ENCODE peak calls at places on chromosomes 6 and 20, in nine cellular contexts. R, M, Q, B, K, V, L, X and A are unnamed samples.

GRCh38 chr20:10228330-10228729 is 9.7 kb downstream of the SNAP25 start:
- DNase-seq in K (no peak), B (no peak), L (no peak), X (no peak), M (no peak), R (no peak), Q (no peak), V (no peak), A (no peak)

GRCh38 chr20:43744121-43744520 is 17.3 kb upstream of the GTSF1L start:
- DNase-seq in Q (no peak), R (peak; percentile 28), V (peak; percentile 72), L (no peak), K (no peak), X (no peak), B (no peak), M (no peak), A (no peak)

GRCh38 chr6:131949909-131950766 is 1.0 kb downstream of the CCN2 start:
- DNase-seq in K (peak; percentile 93), B (peak; percentile 18), L (peak; percentile 55), Q (no peak), X (peak; percentile 69), V (peak; percentile 92), M (peak; percentile 91), R (peak; percentile 91), A (no peak)

GRCh38 chr6:105591053-105591452 is 188.2 kb upstream of the PREP start:
- DNase-seq in K (peak; percentile 81), M (no peak), Q (no peak), X (no peak), B (no peak), V (peak; percentile 57), R (peak; percentile 71), L (no peak), A (no peak)

GRCh38 chr6:12890171-12890790 is 173.7 kb downstream of the PHACTR1 start:
- DNase-seq in M (no peak), Q (no peak), V (no peak), X (no peak), L (peak; percentile 3), R (no peak), K (no peak), B (no peak), A (no peak)

GRCh38 chr6:42451146-42451594 is 556 bp downstream of the TRERF1 start:
- DNase-seq in L (peak; percentile 15), R (no peak), M (no peak), X (no peak), B (no peak), V (no peak), K (no peak), Q (no peak), A (no peak)

GRCh38 chr6:122770835-122771601 is 8.5 kb upstream of the FABP7 start:
- DNase-seq in B (no peak), V (no peak), X (no peak), R (no peak), K (no peak), M (peak; percentile 34), Q (no peak), L (no peak), A (no peak)

GRCh38 chr6:10080561-10080960 is 334.3 kb downstream of the TFAP2A start:
- DNase-seq in L (no peak), K (no peak), X (no peak), V (no peak), B (no peak), R (no peak), M (no peak), Q (no peak), A (no peak)

GRCh38 chr6:150026976-150027805 is 1.9 kb upstream of the RAET1L start:
- DNase-seq in B (no peak), V (no peak), K (no peak), M (no peak), Q (no peak), L (no peak), R (no peak), X (no peak), A (no peak)

GRCh38 chr6:44661221-44661609 is 273.7 kb downstream of the CDC5L start:
- DNase-seq in B (no peak), M (no peak), K (no peak), R (peak; percentile 95), X (no peak), L (no peak), Q (no peak), V (no peak), A (no peak)

GRCh38 chr6:19478992-19479391 is 358.2 kb upstream of the ID4 start:
- DNase-seq in B (no peak), M (no peak), V (peak; percentile 11), Q (no peak), L (no peak), X (no peak), R (peak; percentile 78), K (peak; percentile 23), A (no peak)

GRCh38 chr6:141388666-141389065 is 744.1 kb upstream of the GJE1 start:
- DNase-seq in R (no peak), B (no peak), Q (no peak), V (no peak), M (no peak), L (no peak), X (no peak), K (no peak), A (no peak)

GRCh38 chr20:4472906-4473305 is 248.8 kb upstream of the PRND start:
- DNase-seq in B (no peak), M (no peak), V (no peak), X (no peak), K (no peak), R (peak; percentile 20), Q (no peak), L (no peak), A (no peak)

GRCh38 chr20:13117200-13117599 is 103.9 kb upstream of the ISM1 start:
- DNase-seq in K (no peak), V (no peak), X (no peak), L (no peak), Q (no peak), R (no peak), M (no peak), B (no peak), A (no peak)

GRCh38 chr6:111764238-111765182 is 108.7 kb downstream of the FYN start:
- DNase-seq in Q (peak; percentile 65), K (no peak), X (no peak), M (peak; percentile 56), L (no peak), R (peak; percentile 65), B (no peak), V (no peak), A (peak; percentile 53)

GRCh38 chr6:18501313-18502013 is 114.3 kb downstream of the RNF144B start:
- DNase-seq in L (no peak), K (peak; percentile 81), B (peak; percentile 31), M (no peak), R (peak; percentile 56), Q (no peak), V (peak; percentile 91), X (no peak), A (no peak)

GRCh38 chr20:23995905-23996666 is 7.5 kb upstream of the GGTLC1 start:
- DNase-seq in Q (peak; percentile 45), K (peak; percentile 12), L (peak; percentile 24), V (peak; percentile 24), M (peak; percentile 56), X (peak; percentile 30), B (no peak), R (peak; percentile 4), A (no peak)

GRCh38 chr20:834151-834747 is 734 bp downstream of the FAM110A start:
- DNase-seq in R (no peak), Q (no peak), V (no peak), L (peak; percentile 20), K (no peak), X (no peak), B (no peak), M (peak; percentile 31), A (no peak)

GRCh38 chr6:34544776-34545471 is 11.2 kb downstream of the SPDEF start:
- DNase-seq in K (no peak), B (no peak), Q (no peak), L (no peak), X (no peak), M (no peak), R (no peak), V (no peak), A (no peak)

GRCh38 chr6:27617046-27617687 is 144.3 kb upstream of the ZNF184 start:
- DNase-seq in L (peak; percentile 52), M (peak; percentile 51), B (no peak), K (peak; percentile 49), X (no peak), Q (no peak), R (peak; percentile 25), V (no peak), A (no peak)

DNA sequence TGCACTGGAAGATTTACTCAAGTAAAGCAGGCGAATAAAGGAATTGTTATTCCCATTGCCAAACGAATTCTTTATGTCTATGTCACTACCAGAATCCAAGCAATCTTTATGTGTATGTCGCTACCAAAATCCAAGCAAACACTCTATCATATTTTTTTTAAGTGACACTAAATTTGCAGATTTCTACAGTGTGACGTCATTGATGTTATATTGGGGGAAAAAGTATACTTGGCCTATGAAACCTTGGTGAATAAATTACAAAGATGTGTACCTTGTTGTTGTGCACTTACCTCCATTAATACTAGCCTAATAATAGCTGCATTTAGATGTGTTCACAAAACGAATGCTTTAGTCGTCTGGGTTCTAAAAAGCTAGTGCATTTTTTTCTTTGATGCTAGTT is 957 bp downstream of the TTK start:
- DNase-seq in Q (no peak), L (no peak), B (no peak), X (no peak), K (no peak), R (no peak), V (no peak), M (no peak), A (no peak)
- H3K27ac ChIP-seq in Q (peak overlapping the region; percentile 85), L (no peak overlapping the region), B (no peak overlapping the region), X (no peak overlapping the region), K (no peak overlapping the region), R (no peak overlapping the region), V (no peak overlapping the region), M (no peak overlapping the region), A (no peak overlapping the region)

DNA sequence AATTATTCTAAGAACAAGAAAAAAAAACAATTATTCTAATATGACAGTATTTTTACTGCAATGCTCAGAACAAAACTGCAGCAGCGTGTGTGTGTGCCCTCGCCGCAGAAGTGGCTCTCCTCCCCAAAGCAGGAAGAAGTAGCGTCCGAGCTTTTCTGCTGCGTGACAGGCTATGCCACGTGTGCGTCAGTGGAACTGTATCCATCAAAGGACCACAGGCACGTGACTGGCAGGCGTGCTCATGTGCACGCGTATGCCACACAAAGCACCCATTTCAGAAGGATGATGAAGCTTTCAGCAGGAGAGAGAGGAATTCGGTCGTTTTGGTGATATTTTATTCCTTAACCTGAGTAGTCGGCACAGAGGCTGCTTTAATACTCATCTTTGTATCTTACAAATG is 3.6 kb downstream of the TCFL5 start:
- DNase-seq in Q (no peak), X (no peak), V (no peak), K (no peak), R (no peak), M (no peak), B (no peak), L (no peak), A (no peak)
- H3K4me3 ChIP-seq in Q (no peak overlapping the region), X (no peak overlapping the region), V (no peak overlapping the region), K (no peak overlapping the region), R (no peak overlapping the region), M (no peak overlapping the region), B (no peak overlapping the region), L (no peak overlapping the region), A (no peak overlapping the region)

GRCh38 chr6:154822947-154823558 is 89.8 kb downstream of the SCAF8 start:
- DNase-seq in K (no peak), M (no peak), B (no peak), Q (no peak), R (no peak), V (no peak), L (no peak), X (no peak), A (no peak)
- H3K36me3 ChIP-seq in K (peaks cover 91% of the 10 kb centered on the region), M (peaks cover 27% of the 10 kb centered on the region), B (no peaks in the 10 kb centered on the region), Q (peaks cover 47% of the 10 kb centered on the region), R (peaks cover 5% of the 10 kb centered on the region), V (peaks cover 39% of the 10 kb centered on the region), L (peaks cover 12% of the 10 kb centered on the region), X (peaks cover 100% of the 10 kb centered on the region), A (peaks cover 85% of the 10 kb centered on the region)

GRCh38 chr20:3315110-3315509 is 76.1 kb upstream of the SLC4A11 start:
- DNase-seq in Q (no peak), M (no peak), L (no peak), X (no peak), R (no peak), V (no peak), B (no peak), K (no peak), A (no peak)
- H3K27ac ChIP-seq in Q (no peak overlapping the region), M (no peak overlapping the region), L (no peak overlapping the region), X (no peak overlapping the region), R (no peak overlapping the region), V (no peak overlapping the region), B (peak overlapping the region; percentile 95), K (no peak overlapping the region), A (no peak overlapping the region)